ENCODE peak calls at places on chromosomes 5 and 9, in four cellular contexts. One of them, this sample, is unnamed.
A peak's percentile ranks its signal among the peaks of the same experiment; 100 is the strongest.

GRCh38 chr9:135588371-135588770 is 26.8 kb downstream of the PAEP start:
- DNase-seq in upper lobe of right lung: peak; percentile 43
- DNase-seq in GM12878: no peak
- DNase-seq in kidney epithelial cell: no peak
- DNase-seq in this sample: no peak

GRCh38 chr5:147966326-147966725 is 60.0 kb upstream of the C5orf46 start:
- DNase-seq in upper lobe of right lung: no peak
- DNase-seq in GM12878: no peak
- DNase-seq in kidney epithelial cell: no peak
- DNase-seq in this sample: no peak

GRCh38 chr9:100150209-100150608 is 51.2 kb downstream of the INVS start:
- DNase-seq in upper lobe of right lung: no peak
- DNase-seq in GM12878: no peak
- DNase-seq in kidney epithelial cell: no peak
- DNase-seq in this sample: no peak

GRCh38 chr5:136677219-136677618 is 311.9 kb upstream of the TRPC7 start:
- DNase-seq in upper lobe of right lung: no peak
- DNase-seq in GM12878: no peak
- DNase-seq in kidney epithelial cell: no peak
- DNase-seq in this sample: no peak

GRCh38 chr5:78971998-78972397 is 13.1 kb downstream of the ARSB start:
- DNase-seq in upper lobe of right lung: no peak
- DNase-seq in GM12878: no peak
- DNase-seq in kidney epithelial cell: no peak
- DNase-seq in this sample: no peak

GRCh38 chr5:72453260-72453775 is 53.9 kb downstream of the ZNF366 start:
- DNase-seq in upper lobe of right lung: no peak
- DNase-seq in GM12878: no peak
- DNase-seq in kidney epithelial cell: no peak
- DNase-seq in this sample: no peak

GRCh38 chr5:154288145-154288544 is 97.6 kb downstream of the GALNT10 start:
- DNase-seq in upper lobe of right lung: no peak
- DNase-seq in GM12878: no peak
- DNase-seq in kidney epithelial cell: no peak
- DNase-seq in this sample: no peak

GRCh38 chr5:56827043-56827442 is 11.7 kb downstream of the MAP3K1 start:
- DNase-seq in upper lobe of right lung: no peak
- DNase-seq in GM12878: no peak
- DNase-seq in kidney epithelial cell: no peak
- DNase-seq in this sample: no peak

GRCh38 chr5:38519476-38519875 is 37.0 kb downstream of the LIFR start:
- DNase-seq in upper lobe of right lung: no peak
- DNase-seq in GM12878: no peak
- DNase-seq in kidney epithelial cell: no peak
- DNase-seq in this sample: no peak

GRCh38 chr9:136342191-136343120 is 15.1 kb downstream of the GPSM1 start:
- DNase-seq in upper lobe of right lung: peak; percentile 92
- DNase-seq in GM12878: peak; percentile 23
- DNase-seq in kidney epithelial cell: no peak
- DNase-seq in this sample: no peak

GRCh38 chr5:124402144-124402581 is 344.3 kb downstream of the ZNF608 start:
- DNase-seq in upper lobe of right lung: peak; percentile 68
- DNase-seq in GM12878: no peak
- DNase-seq in kidney epithelial cell: no peak
- DNase-seq in this sample: peak; percentile 11

GRCh38 chr5:55187370-55187769 is 14.4 kb upstream of the CDC20B start:
- DNase-seq in upper lobe of right lung: no peak
- DNase-seq in GM12878: no peak
- DNase-seq in kidney epithelial cell: no peak
- DNase-seq in this sample: no peak
- TF ChIP-seq CTCF in upper lobe of right lung: peak; percentile 11
- TF ChIP-seq CTCF in GM12878: no peak
- TF ChIP-seq CTCF in kidney epithelial cell: peak; percentile 36
- TF ChIP-seq CTCF in this sample: peak; percentile 11

GRCh38 chr5:36521219-36521618 is 85.2 kb upstream of the SLC1A3 start:
- DNase-seq in upper lobe of right lung: no peak
- DNase-seq in GM12878: no peak
- DNase-seq in kidney epithelial cell: no peak
- DNase-seq in this sample: no peak
- H3K4me3 ChIP-seq in upper lobe of right lung: no peak overlapping the region
- H3K4me3 ChIP-seq in GM12878: no peak overlapping the region
- H3K4me3 ChIP-seq in kidney epithelial cell: no peak overlapping the region
- H3K4me3 ChIP-seq in this sample: no peak overlapping the region

GRCh38 chr5:1103505-1104326 is 8.1 kb downstream of the SLC12A7 start:
- DNase-seq in upper lobe of right lung: peak; percentile 86
- DNase-seq in GM12878: no peak
- DNase-seq in kidney epithelial cell: no peak
- DNase-seq in this sample: no peak

GRCh38 chr5:1105350-1106265 is 6.3 kb downstream of the SLC12A7 start:
- DNase-seq in upper lobe of right lung: no peak
- DNase-seq in GM12878: no peak
- DNase-seq in kidney epithelial cell: no peak
- DNase-seq in this sample: no peak

GRCh38 chr5:1103093-1103492 is 8.8 kb downstream of the SLC12A7 start:
- DNase-seq in upper lobe of right lung: no peak
- DNase-seq in GM12878: no peak
- DNase-seq in kidney epithelial cell: no peak
- DNase-seq in this sample: no peak

GRCh38 chr5:1106385-1107166 is 5.3 kb downstream of the SLC12A7 start:
- DNase-seq in upper lobe of right lung: no peak
- DNase-seq in GM12878: no peak
- DNase-seq in kidney epithelial cell: no peak
- DNase-seq in this sample: no peak

DNA sequence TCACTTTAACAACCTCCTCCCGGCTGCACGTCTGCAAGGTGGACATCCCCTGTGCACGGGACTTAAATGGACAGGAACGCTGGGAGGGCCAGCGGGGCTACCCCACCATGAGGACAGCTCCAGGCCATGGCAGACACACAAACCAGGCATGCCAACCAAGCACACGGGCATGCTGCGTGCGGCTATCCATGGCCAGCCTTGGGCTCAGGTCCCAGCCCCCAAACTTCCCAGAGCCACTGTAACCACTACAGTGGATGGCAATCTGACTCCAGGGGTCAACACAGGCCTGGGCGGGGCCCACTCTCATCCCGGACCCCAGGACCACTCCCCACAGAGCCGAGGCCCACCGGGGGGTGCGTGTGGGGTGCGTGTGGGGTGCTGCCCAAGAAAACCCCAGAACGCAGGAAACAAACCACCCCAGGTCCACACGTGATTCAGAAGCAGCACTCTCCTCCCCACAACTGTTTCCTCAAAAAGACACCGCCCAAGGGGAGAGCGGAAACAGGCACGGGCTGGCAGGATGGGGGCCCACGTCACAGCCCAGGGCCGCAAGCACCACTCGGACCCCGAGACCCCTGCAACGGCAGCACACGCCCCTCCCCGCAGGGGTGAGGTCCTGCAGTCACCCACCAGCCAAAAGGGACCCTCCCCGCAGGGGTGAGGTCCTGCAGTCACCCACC is 7.4 kb downstream of the SLC12A7 start:
- DNase-seq in upper lobe of right lung: no peak
- DNase-seq in GM12878: no peak
- DNase-seq in kidney epithelial cell: no peak
- DNase-seq in this sample: no peak
- TF ChIP-seq CTCF in upper lobe of right lung: no peak
- TF ChIP-seq CTCF in GM12878: no peak
- TF ChIP-seq CTCF in kidney epithelial cell: no peak
- TF ChIP-seq CTCF in this sample: no peak

GRCh38 chr5:52876456-52876855 is 88.7 kb downstream of the ITGA1 start:
- DNase-seq in upper lobe of right lung: no peak
- DNase-seq in GM12878: no peak
- DNase-seq in kidney epithelial cell: no peak
- DNase-seq in this sample: no peak
- H3K4me3 ChIP-seq in upper lobe of right lung: no peak overlapping the region
- H3K4me3 ChIP-seq in GM12878: no peak overlapping the region
- H3K4me3 ChIP-seq in kidney epithelial cell: no peak overlapping the region
- H3K4me3 ChIP-seq in this sample: no peak overlapping the region

DNA sequence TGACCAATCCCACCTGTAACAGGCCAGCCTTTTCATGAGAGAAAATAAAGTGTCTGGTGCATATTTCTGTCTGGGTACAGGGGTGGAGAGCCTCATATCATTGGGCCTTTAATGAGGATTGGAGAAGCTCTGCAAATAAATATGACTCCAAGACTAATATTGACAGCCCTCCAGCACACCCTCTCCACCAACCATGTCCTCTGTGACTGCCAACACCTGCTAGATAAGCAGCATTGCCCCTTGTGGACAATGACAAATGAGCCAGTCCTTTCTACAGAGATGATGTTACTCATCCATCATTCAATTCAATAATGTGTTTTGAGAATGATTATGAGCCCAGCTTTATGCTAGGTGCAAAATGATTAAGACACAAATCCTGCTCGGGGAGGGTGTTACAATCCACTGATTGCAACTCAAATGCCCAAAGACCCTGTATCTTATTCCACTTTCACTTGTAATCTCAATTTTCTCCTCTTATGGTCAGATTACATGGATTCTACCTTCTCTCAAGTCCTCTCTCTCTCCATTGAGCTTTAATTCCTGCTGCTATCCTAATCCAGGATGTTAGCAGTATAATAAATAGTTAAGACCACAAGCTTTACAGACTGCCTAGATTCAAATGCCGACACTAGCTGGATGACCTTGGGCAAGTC is 2.1 kb upstream of the GFRA3 start:
- DNase-seq in upper lobe of right lung: no peak
- DNase-seq in GM12878: no peak
- DNase-seq in kidney epithelial cell: no peak
- DNase-seq in this sample: no peak
- TF ChIP-seq CTCF in upper lobe of right lung: no peak
- TF ChIP-seq CTCF in GM12878: peak; percentile 11
- TF ChIP-seq CTCF in kidney epithelial cell: no peak
- TF ChIP-seq CTCF in this sample: no peak

GRCh38 chr9:132163876-132164603 is 2.2 kb downstream of the NTNG2 start:
- DNase-seq in upper lobe of right lung: no peak
- DNase-seq in GM12878: no peak
- DNase-seq in kidney epithelial cell: no peak
- DNase-seq in this sample: no peak

GRCh38 chr9:132161743-132162187 is at the start of gene NTNG2:
- DNase-seq in upper lobe of right lung: no peak
- DNase-seq in GM12878: no peak
- DNase-seq in kidney epithelial cell: no peak
- DNase-seq in this sample: no peak

GRCh38 chr9:132163457-132163875 is 1.6 kb downstream of the NTNG2 start:
- DNase-seq in upper lobe of right lung: no peak
- DNase-seq in GM12878: no peak
- DNase-seq in kidney epithelial cell: no peak
- DNase-seq in this sample: no peak

GRCh38 chr9:132162764-132163456 is 1.1 kb downstream of the NTNG2 start:
- DNase-seq in upper lobe of right lung: no peak
- DNase-seq in GM12878: no peak
- DNase-seq in kidney epithelial cell: no peak
- DNase-seq in this sample: no peak

DNA sequence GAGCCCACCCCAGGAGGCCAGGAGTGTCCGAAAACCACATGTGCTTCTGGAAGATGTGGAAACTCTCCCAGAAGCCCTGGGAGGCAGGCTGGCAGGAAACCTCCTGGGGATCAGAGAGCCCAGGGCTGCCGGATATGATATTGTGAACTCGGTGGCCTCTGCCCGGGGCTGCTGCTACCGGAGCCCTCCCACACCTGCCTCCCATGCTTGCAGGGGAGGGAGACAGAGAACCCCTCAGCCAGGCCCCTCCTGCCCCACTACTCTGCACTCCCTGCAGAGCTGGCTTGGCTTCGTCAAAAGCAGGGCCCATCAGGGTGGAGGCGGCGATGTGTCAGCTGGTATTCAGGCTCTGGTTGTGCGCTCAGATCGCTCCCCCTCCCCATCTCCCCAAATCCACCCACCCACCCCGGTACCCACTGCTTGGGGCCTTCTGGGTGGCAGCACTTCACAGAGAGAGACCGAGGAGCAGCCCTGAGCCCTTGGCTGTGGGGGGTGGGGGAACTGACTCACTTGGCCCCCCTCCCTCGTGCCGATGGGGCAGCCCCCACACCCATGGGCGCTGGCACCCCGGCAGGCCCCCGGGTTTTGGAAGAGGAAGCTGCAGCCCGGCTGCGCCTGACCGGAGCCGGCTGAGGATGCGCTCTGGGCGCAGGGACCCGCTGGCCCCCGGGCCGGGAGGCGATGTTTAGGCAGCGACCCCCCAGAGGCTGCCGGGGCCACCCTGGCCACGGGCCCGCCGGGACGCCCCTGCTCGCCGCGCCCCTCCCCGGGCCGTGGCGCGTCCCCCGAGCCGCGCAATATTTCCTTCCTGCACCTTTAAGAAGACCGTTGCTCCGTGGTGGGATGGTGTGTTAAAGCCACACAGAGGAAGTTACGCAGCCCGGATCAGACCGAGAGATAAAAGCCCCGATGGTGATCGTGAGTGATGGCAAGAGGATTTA is 786 bp upstream of the NTNG2 start:
- DNase-seq in upper lobe of right lung: no peak
- DNase-seq in GM12878: no peak
- DNase-seq in kidney epithelial cell: peak; percentile 26
- DNase-seq in this sample: peak; percentile 29
- H3K4me3 ChIP-seq in upper lobe of right lung: peak overlapping the region; percentile 65
- H3K4me3 ChIP-seq in GM12878: no peak overlapping the region
- H3K4me3 ChIP-seq in kidney epithelial cell: peak overlapping the region; percentile 47
- H3K4me3 ChIP-seq in this sample: peak overlapping the region; percentile 78

DNA sequence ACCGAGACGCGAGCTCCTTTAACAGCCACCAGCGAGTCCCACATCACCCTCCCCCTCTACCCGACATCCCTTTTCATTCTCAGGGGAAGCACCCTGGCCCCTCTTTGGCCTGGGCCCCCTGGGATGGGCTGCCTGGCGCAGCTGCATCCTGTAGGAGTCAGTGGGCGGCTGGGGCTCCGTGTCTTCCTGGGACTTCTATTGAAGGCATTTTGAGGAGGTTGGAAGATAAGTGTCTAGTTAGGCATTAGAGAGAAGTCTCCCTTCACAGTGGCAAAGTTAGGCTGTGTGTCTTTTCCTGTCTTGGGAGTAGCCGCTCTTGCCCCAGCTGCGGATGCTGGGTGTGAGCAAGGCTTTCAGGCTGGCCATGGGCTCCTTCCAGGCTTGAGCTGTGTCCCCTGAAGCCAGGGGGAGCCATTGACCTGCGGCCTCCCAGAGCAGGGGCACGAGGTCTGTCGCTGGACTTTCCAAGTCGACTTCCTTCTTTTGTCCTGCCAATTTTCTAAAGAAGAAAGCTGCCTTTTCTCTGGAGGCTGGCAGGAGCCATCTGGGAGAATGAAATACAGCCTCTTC is 18.6 kb upstream of the NKD2 start:
- DNase-seq in upper lobe of right lung: peak; percentile 70
- DNase-seq in GM12878: no peak
- DNase-seq in kidney epithelial cell: no peak
- DNase-seq in this sample: no peak
- TF ChIP-seq CTCF in upper lobe of right lung: peak; percentile 57
- TF ChIP-seq CTCF in GM12878: no peak
- TF ChIP-seq CTCF in kidney epithelial cell: peak; percentile 13
- TF ChIP-seq CTCF in this sample: no peak

DNA sequence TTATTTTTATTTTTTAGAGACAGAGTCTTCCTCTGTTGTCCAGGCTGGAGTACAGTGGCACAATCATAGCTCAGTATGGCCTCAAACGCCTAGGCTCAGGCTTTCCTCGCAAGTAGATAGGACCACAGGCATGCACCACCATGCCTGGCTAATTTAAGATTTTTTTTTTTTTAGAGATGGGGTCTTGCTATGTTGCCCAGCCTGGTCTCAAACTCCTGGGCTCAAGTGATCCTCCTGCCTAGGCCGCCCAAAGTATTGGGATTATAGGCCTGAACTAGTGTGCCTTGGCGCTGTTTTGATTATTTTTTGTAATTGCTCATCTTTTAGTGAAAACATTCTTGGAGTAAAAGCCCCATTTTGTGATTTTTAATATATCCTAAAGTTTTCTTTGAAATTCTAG is 5.4 kb downstream of the YTHDC2 start:
- DNase-seq in upper lobe of right lung: no peak
- DNase-seq in GM12878: no peak
- DNase-seq in kidney epithelial cell: no peak
- DNase-seq in this sample: no peak
- H3K4me3 ChIP-seq in upper lobe of right lung: no peak overlapping the region
- H3K4me3 ChIP-seq in GM12878: no peak overlapping the region
- H3K4me3 ChIP-seq in kidney epithelial cell: no peak overlapping the region
- H3K4me3 ChIP-seq in this sample: no peak overlapping the region